ENCODE peak calls at places on chromosomes 11 and 22, in five cellular contexts. D is AG10803, I is Karpas-422, V is neuronal stem cell, E is skeletal muscle cell. Y is an unnamed sample.

GRCh38 chr11:74280494-74280893 is 30.9 kb downstream of the P4HA3 start:
- DNase-seq in D (no peak), I (no peak), V (no peak), E (no peak), Y (no peak)

GRCh38 chr11:6333112-6333511 is 12.8 kb upstream of the CAVIN3 start:
- DNase-seq in D (peak; percentile 15), I (no peak), V (no peak), E (no peak), Y (no peak)

GRCh38 chr11:56048480-56048879 is 21.0 kb downstream of the OR5AS1 start:
- DNase-seq in D (no peak), I (no peak), V (no peak), E (no peak), Y (no peak)

GRCh38 chr22:40400173-40400572 is 29.8 kb downstream of the SGSM3 start:
- DNase-seq in D (no peak), I (peak; percentile 94), V (no peak), E (no peak), Y (peak; percentile 84)

GRCh38 chr11:12207384-12208150 is 97.2 kb downstream of the MICAL2 start:
- DNase-seq in D (peak; percentile 35), I (no peak), V (no peak), E (peak; percentile 76), Y (no peak)

GRCh38 chr22:23137905-23138520 is 3.8 kb downstream of the RSPH14 start:
- DNase-seq in D (no peak), I (peak; percentile 92), V (no peak), E (no peak), Y (peak; percentile 82)

GRCh38 chr11:36431429-36432092 is 78.5 kb downstream of the TRAF6 start:
- DNase-seq in D (peak; percentile 96), I (no peak), V (no peak), E (peak; percentile 93), Y (peak; percentile 62)

GRCh38 chr22:37599161-37599560 is 9.5 kb upstream of the GGA1 start:
- DNase-seq in D (no peak), I (no peak), V (no peak), E (no peak), Y (no peak)

GRCh38 chr11:26088391-26088790 is 243.5 kb upstream of the ANO3 start:
- DNase-seq in D (peak; percentile 68), I (no peak), V (no peak), E (peak; percentile 41), Y (no peak)

GRCh38 chr11:98099371-98099770 is 921.4 kb upstream of the CNTN5 start:
- DNase-seq in D (no peak), I (no peak), V (no peak), E (no peak), Y (no peak)

GRCh38 chr11:33015621-33016551 is at the start of gene DEPDC7:
- DNase-seq in D (peak; percentile 87), I (no peak), V (peak; percentile 76), E (peak; percentile 53), Y (peak; percentile 87)

GRCh38 chr11:121494355-121495099 is 41.8 kb upstream of the SORL1-AS1 start:
- DNase-seq in D (no peak), I (peak; percentile 84), V (no peak), E (no peak), Y (peak; percentile 68)

GRCh38 chr11:27672836-27673464 is 27.3 kb downstream of the BDNF start:
- DNase-seq in D (peak; percentile 50), I (no peak), V (no peak), E (no peak), Y (no peak)

GRCh38 chr11:109109916-109110315 is 312.1 kb upstream of the C11orf87 start:
- DNase-seq in D (no peak), I (no peak), V (no peak), E (no peak), Y (no peak)

GRCh38 chr22:29310863-29311339 is 4.5 kb downstream of the GAS2L1 start:
- DNase-seq in D (peak; percentile 98), I (peak; percentile 58), V (peak; percentile 81), E (peak; percentile 90), Y (peak; percentile 86)

GRCh38 chr11:13010737-13011342 is 1.7 kb downstream of the RASSF10 start:
- DNase-seq in D (no peak), I (no peak), V (peak; percentile 53), E (no peak), Y (no peak)

GRCh38 chr11:32056445-32056844 is 34.4 kb upstream of the RCN1 start:
- DNase-seq in D (peak; percentile 97), I (no peak), V (no peak), E (no peak), Y (peak; percentile 91)

GRCh38 chr11:45646275-45646970 is 19.0 kb downstream of the CHST1 start:
- DNase-seq in D (peak; percentile 16), I (peak; percentile 76), V (no peak), E (no peak), Y (no peak)

GRCh38 chr22:24153353-24153752 is 27.9 kb upstream of the SUSD2 start:
- DNase-seq in D (peak; percentile 50), I (no peak), V (no peak), E (no peak), Y (peak; percentile 60)

GRCh38 chr11:27401280-27401679 is 38.3 kb upstream of the CCDC34 start:
- DNase-seq in D (peak; percentile 33), I (no peak), V (no peak), E (no peak), Y (no peak)

GRCh38 chr11:16609769-16610168 is 128.7 kb upstream of the C11orf58 start:
- DNase-seq in D (no peak), I (no peak), V (no peak), E (no peak), Y (no peak)

GRCh38 chr11:68852628-68853027 is 10.9 kb upstream of the CPT1A start:
- DNase-seq in D (no peak), I (no peak), V (no peak), E (no peak), Y (no peak)

GRCh38 chr11:68855205-68855978 is 13.7 kb upstream of the CPT1A start:
- DNase-seq in D (peak; percentile 55), I (no peak), V (no peak), E (no peak), Y (peak; percentile 83)

GRCh38 chr11:68857037-68857586 is 15.4 kb upstream of the CPT1A start:
- DNase-seq in D (no peak), I (no peak), V (no peak), E (no peak), Y (no peak)

GRCh38 chr11:68859123-68859522 is 17.4 kb upstream of the CPT1A start:
- DNase-seq in D (peak; percentile 21), I (no peak), V (no peak), E (no peak), Y (no peak)

GRCh38 chr11:68854273-68854958 is 12.7 kb upstream of the CPT1A start:
- DNase-seq in D (no peak), I (no peak), V (no peak), E (no peak), Y (no peak)
- H3K4me3 ChIP-seq in D (no peak overlapping the region), I (no peak overlapping the region), V (no peak overlapping the region), E (no peak overlapping the region), Y (no peak overlapping the region)

GRCh38 chr22:20435436-20436308 is 2.0 kb downstream of the SCARF2 start:
- DNase-seq in D (no peak), I (no peak), V (no peak), E (no peak), Y (no peak)
- H3K4me3 ChIP-seq in D (peak overlapping the region; percentile 99), I (no peak overlapping the region), V (peak overlapping the region; percentile 99), E (peak overlapping the region; percentile 97), Y (no peak overlapping the region)

GRCh38 chr22:43109511-43109910 is 1.0 kb upstream of the BIK start:
- DNase-seq in D (no peak), I (no peak), V (no peak), E (no peak), Y (no peak)

GRCh38 chr22:43109921-43110443 is 568 bp upstream of the BIK start:
- DNase-seq in D (no peak), I (no peak), V (no peak), E (no peak), Y (no peak)

GRCh38 chr22:43110927-43111623 is 525 bp downstream of the BIK start:
- DNase-seq in D (no peak), I (no peak), V (no peak), E (no peak), Y (peak; percentile 46)

GRCh38 chr22:43113516-43114251 is 3.1 kb downstream of the BIK start:
- DNase-seq in D (no peak), I (no peak), V (no peak), E (no peak), Y (peak; percentile 75)

DNA sequence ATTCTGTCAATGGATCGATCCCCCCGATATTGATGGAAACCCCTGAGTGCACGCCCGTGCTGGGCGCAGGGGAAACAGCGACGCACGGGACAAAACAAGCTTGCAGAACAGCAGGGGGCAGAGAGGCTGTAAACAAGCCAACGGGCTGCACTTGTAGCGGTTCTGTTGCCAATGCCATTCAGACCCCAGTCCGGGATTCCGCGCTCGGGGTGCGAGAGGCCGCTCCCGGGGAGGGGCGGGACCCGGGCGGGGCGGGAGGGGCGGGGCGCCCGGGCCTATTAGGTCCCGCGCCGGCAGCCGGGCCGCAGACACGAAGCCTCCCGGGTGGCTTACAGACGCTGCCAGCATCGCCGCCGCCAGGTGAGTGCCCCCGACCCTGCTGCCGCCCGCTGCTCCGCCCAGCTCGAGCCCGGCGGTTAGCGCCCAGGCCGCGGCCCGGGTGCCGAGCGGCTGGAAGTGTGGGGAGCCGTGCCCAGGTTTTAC is at the start of gene BIK:
- DNase-seq in D (peak; percentile 17), I (peak; percentile 50), V (peak; percentile 56), E (no peak), Y (peak; percentile 81)
- H3K4me3 ChIP-seq in D (peak within 1 kb of the TSS; percentile 45), I (peak within 1 kb of the TSS; percentile 49), V (peak within 1 kb of the TSS; percentile 42), E (peak within 1 kb of the TSS; percentile 48), Y (peak within 1 kb of the TSS; percentile 60)

DNA sequence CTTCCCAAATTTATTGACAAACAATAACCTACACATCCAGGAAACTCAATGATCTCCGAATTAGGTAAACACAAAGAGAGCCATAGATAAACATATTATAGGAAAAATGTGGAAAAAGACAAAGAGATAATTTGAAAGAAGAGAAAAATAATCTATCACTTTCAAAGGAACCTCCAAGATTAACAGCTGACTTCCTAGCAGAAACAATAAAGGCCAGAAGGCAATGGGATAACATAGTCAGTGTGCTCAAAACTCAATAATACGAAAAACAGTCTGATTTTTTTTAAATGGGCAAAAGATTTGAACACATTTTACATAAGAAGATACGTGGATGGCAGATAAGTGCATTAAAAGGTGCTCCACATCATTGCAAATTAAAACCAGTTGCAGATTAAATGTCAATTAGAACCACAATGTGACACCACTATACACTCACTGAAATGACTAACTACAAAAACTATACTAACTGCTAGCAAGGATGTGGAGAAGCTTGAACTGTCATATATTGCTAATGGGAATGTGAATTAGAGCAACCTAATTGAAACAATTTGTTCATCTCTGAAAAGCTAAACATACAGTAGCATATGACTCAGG is 300.4 kb downstream of the TMEM135 start:
- DNase-seq in D (no peak), I (no peak), V (no peak), E (no peak), Y (no peak)
- H3K4me3 ChIP-seq in D (no peak overlapping the region), I (no peak overlapping the region), V (no peak overlapping the region), E (no peak overlapping the region), Y (no peak overlapping the region)

GRCh38 chr11:133081730-133082452 is 450.4 kb downstream of the OPCML start:
- DNase-seq in D (no peak), I (no peak), V (no peak), E (no peak), Y (no peak)

GRCh38 chr11:133078591-133079179 is 453.6 kb downstream of the OPCML start:
- DNase-seq in D (peak; percentile 42), I (peak; percentile 61), V (peak; percentile 58), E (no peak), Y (peak; percentile 70)

GRCh38 chr11:133082851-133083488 is 449.3 kb downstream of the OPCML start:
- DNase-seq in D (peak; percentile 52), I (peak; percentile 76), V (peak; percentile 74), E (no peak), Y (peak; percentile 50)

GRCh38 chr11:133081020-133081419 is 451.3 kb downstream of the OPCML start:
- DNase-seq in D (no peak), I (no peak), V (no peak), E (no peak), Y (no peak)

GRCh38 chr11:133082453-133082781 is 449.9 kb downstream of the OPCML start:
- DNase-seq in D (no peak), I (no peak), V (peak; percentile 26), E (no peak), Y (peak; percentile 53)
- H3K4me3 ChIP-seq in D (no peak overlapping the region), I (no peak overlapping the region), V (peak overlapping the region; percentile 8), E (peak overlapping the region; percentile 18), Y (no peak overlapping the region)